ENCODE peak calls at places on chromosomes 12 and 14, in four cellular contexts. F, W, T and G are unnamed samples.
A peak's percentile ranks its signal among the peaks of the same experiment; 100 is the strongest.

GRCh38 chr12:53344824-53345485 is 8.8 kb upstream of the SP7 start:
- DNase-seq in F (peak; percentile 72), W (peak; percentile 68), T (peak; percentile 78), G (peak; percentile 84)

GRCh38 chr12:68352067-68352466 is 19.9 kb upstream of the MDM1 start:
- DNase-seq in F (no peak), W (no peak), T (no peak), G (peak; percentile 31)

GRCh38 chr12:104345234-104346066 is 41.9 kb downstream of the EID3 start:
- DNase-seq in F (no peak), W (no peak), T (no peak), G (no peak)

GRCh38 chr12:15853877-15854276 is 28.3 kb upstream of the STRAP start:
- DNase-seq in F (no peak), W (no peak), T (no peak), G (no peak)

GRCh38 chr14:41606249-41607118 is at the start of gene LRFN5:
- DNase-seq in F (no peak), W (no peak), T (no peak), G (peak; percentile 56)

GRCh38 chr12:10130042-10130441 is at the start of gene CLEC7A:
- DNase-seq in F (no peak), W (no peak), T (no peak), G (no peak)

GRCh38 chr12:113846883-113847282 is 119.2 kb downstream of the RBM19 start:
- DNase-seq in F (no peak), W (no peak), T (no peak), G (no peak)

GRCh38 chr12:13099066-13099909 is 4.2 kb downstream of the GSG1 start:
- DNase-seq in F (no peak), W (no peak), T (no peak), G (peak; percentile 37)

GRCh38 chr14:51367600-51367931 is 127.5 kb downstream of the TMX1 start:
- DNase-seq in F (no peak), W (no peak), T (no peak), G (no peak)

GRCh38 chr14:64503434-64504309 is at the start of gene ZBTB25:
- DNase-seq in F (peak; percentile 85), W (peak; percentile 80), T (peak; percentile 91), G (peak; percentile 88)

GRCh38 chr12:106773286-106773685 is 1.2 kb upstream of the RIC8B start:
- DNase-seq in F (no peak), W (no peak), T (no peak), G (no peak)
- H3K4me3 ChIP-seq in F (peak overlapping the region; percentile 78), W (peak overlapping the region; percentile 94), T (peak overlapping the region; percentile 96), G (peak overlapping the region; percentile 79)

GRCh38 chr14:22560638-22561365 is 28.2 kb downstream of the DAD1 start:
- DNase-seq in F (no peak), W (no peak), T (no peak), G (no peak)
- TF ChIP-seq POLR2A in F (no peak), W (no peak), T (no peak), G (no peak)

GRCh38 chr12:132347471-132347855 is 18.1 kb upstream of the GALNT9 start:
- DNase-seq in F (no peak), W (no peak), T (no peak), G (no peak)
- H3K9me3 ChIP-seq in F (no peaks in the 10 kb centered on the region), W (no peaks in the 10 kb centered on the region), T (no peaks in the 10 kb centered on the region), G (no peaks in the 10 kb centered on the region)

GRCh38 chr12:65602579-65603295 is 221.5 kb upstream of the HMGA2 start:
- DNase-seq in F (peak; percentile 59), W (peak; percentile 87), T (peak; percentile 80), G (peak; percentile 59)
- H3K4me3 ChIP-seq in F (peak overlapping the region; percentile 23), W (peak overlapping the region; percentile 39), T (peak overlapping the region; percentile 11), G (no peak overlapping the region)

GRCh38 chr14:24132061-24132685 is 1.7 kb downstream of the FITM1 start:
- DNase-seq in F (peak; percentile 86), W (no peak), T (no peak), G (no peak)
- TF ChIP-seq POLR2A in F (no peak), W (no peak), T (no peak), G (no peak)

GRCh38 chr12:34350092-34351041 is 328.1 kb downstream of the ALG10 start:
- DNase-seq in F (no peak), W (peak; percentile 62), T (no peak), G (no peak)
- H3K9me3 ChIP-seq in F (peaks cover 98% of the 10 kb centered on the region), W (no peaks in the 10 kb centered on the region), T (peaks cover 26% of the 10 kb centered on the region), G (no peaks in the 10 kb centered on the region)

DNA sequence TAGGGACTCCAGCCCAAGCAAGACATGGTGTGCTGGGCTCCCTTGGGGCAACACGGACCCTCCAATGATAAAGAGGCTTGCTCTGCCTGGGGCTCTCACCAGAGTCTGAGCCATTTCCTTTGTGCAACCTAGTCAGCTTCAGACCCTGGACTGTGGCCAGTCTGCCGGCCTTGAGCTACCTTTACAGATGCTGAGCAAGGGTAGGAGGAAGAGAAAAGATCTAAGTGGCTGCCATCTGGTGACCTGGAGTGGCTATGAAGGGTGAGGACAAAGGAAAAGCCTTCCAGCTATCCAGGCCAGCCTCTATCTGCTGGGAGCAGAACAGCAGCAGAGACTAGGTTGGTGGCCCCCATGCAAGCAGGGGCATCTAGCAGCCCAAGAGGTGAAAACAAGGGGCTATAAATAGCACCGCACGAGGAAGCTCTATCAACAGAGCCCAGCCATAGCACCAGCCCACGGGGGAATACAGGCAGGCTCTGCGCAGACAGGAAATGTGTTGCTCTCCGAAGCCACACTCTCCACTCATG is 230.1 kb downstream of the FOXN3 start:
- DNase-seq in F (no peak), W (no peak), T (no peak), G (no peak)
- H3K4me3 ChIP-seq in F (no peak overlapping the region), W (no peak overlapping the region), T (no peak overlapping the region), G (no peak overlapping the region)

DNA sequence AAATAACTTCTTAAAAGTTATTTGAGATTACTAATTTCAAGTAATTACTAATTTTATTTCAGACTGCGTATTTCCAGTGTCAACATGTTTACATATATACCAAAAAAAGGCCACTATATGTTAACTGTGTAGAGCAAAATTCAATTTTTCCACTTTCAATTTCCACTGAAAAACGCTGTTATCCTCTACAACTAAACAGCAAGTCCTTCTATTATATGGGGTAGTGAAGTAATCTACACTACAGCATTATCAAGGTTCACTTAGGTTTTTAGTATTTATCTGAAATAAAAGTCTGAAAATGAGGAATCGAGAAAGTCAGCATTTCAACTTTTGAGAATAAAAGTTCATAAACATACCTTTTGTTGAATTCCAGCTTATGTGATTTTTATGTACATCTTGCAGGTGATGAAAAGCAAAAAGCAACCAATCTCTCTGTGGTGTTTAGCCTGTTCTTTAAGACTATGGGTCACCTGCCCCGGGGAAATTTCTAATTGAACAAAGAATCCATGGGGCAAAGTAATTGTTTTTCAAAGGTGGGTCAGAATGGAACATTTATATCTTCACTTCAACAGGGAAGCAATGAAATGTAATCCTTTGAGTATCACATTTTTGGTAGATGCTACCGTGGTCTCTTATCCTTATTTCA is 3.3 kb downstream of the BTG1 start:
- DNase-seq in F (no peak), W (no peak), T (no peak), G (no peak)
- TF ChIP-seq POLR2A in F (no peak), W (no peak), T (no peak), G (no peak)

GRCh38 chr14:82412545-82412944 is 878.9 kb upstream of the SEL1L start:
- DNase-seq in F (no peak), W (no peak), T (no peak), G (no peak)

GRCh38 chr14:82410064-82410463 is 876.4 kb upstream of the SEL1L start:
- DNase-seq in F (no peak), W (no peak), T (no peak), G (no peak)

GRCh38 chr14:82414853-82415539 is 881.3 kb upstream of the SEL1L start:
- DNase-seq in F (no peak), W (no peak), T (no peak), G (no peak)

DNA sequence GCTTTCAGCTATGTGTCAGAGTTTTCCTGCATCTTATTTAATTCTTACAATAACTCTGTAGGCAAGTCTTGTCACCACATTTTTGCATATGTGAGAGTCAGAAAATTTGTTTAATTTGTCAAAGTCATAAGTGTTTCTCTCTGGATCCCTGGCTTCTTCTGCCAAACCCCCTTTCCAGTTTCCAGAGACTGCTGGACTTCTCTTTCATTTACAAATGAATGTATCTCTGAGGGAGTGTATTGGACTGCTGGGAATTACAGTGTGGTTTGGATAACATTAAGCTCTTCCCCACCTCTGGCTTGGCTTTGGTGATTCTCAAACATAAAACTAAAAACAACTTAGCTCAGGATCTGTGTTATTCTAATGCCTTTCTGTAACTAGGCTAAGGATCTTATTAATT is 877.7 kb upstream of the SEL1L start:
- DNase-seq in F (no peak), W (no peak), T (no peak), G (no peak)
- H3K9me3 ChIP-seq in F (no peaks in the 10 kb centered on the region), W (no peaks in the 10 kb centered on the region), T (no peaks in the 10 kb centered on the region), G (no peaks in the 10 kb centered on the region)